ENCODE peak calls at places on chromosomes 12 and 14, in five cellular contexts. One of them, this sample, is unnamed.

GRCh38 chr14:53842938-53843337 is 113.7 kb downstream of the BMP4 start:
- DNase-seq in H9: no peak
- DNase-seq in mesendoderm: no peak
- DNase-seq in H1: no peak
- DNase-seq in IMR-90: peak
- DNase-seq in this sample: no peak

GRCh38 chr12:47124451-47124850 is 44.7 kb upstream of the AMIGO2 start:
- DNase-seq in H9: no peak
- DNase-seq in mesendoderm: no peak
- DNase-seq in H1: no peak
- DNase-seq in IMR-90: peak
- DNase-seq in this sample: no peak

GRCh38 chr14:97827746-97828145 is 1030.6 kb downstream of the VRK1 start:
- DNase-seq in H9: no peak
- DNase-seq in mesendoderm: no peak
- DNase-seq in H1: no peak
- DNase-seq in IMR-90: no peak
- DNase-seq in this sample: no peak

GRCh38 chr12:51759175-51759574 is 89.3 kb downstream of the FIGNL2 start:
- DNase-seq in H9: no peak
- DNase-seq in mesendoderm: no peak
- DNase-seq in H1: no peak
- DNase-seq in IMR-90: peak
- DNase-seq in this sample: no peak

GRCh38 chr14:62117718-62118164 is 355.5 kb downstream of the SNAPC1 start:
- DNase-seq in H9: no peak
- DNase-seq in mesendoderm: no peak
- DNase-seq in H1: no peak
- DNase-seq in IMR-90: peak
- DNase-seq in this sample: no peak

GRCh38 chr14:57461777-57462320 is 31.8 kb downstream of the CCDC198 start:
- DNase-seq in H9: no peak
- DNase-seq in mesendoderm: no peak
- DNase-seq in H1: no peak
- DNase-seq in IMR-90: no peak
- DNase-seq in this sample: no peak

GRCh38 chr12:78403136-78403535 is 461.4 kb upstream of the SYT1 start:
- DNase-seq in H9: no peak
- DNase-seq in mesendoderm: no peak
- DNase-seq in H1: no peak
- DNase-seq in IMR-90: peak
- DNase-seq in this sample: no peak

GRCh38 chr14:22070119-22070982 is 396.7 kb upstream of the OR4E1 start:
- DNase-seq in H9: peak
- DNase-seq in mesendoderm: peak
- DNase-seq in H1: peak
- DNase-seq in IMR-90: no peak
- DNase-seq in this sample: no peak

GRCh38 chr12:46266382-46266791 is 2.5 kb downstream of the SLC38A1 start:
- DNase-seq in H9: no peak
- DNase-seq in mesendoderm: peak
- DNase-seq in H1: no peak
- DNase-seq in IMR-90: peak
- DNase-seq in this sample: no peak

GRCh38 chr12:107362960-107363359 is 269.6 kb upstream of the CRY1 start:
- DNase-seq in H9: no peak
- DNase-seq in mesendoderm: no peak
- DNase-seq in H1: no peak
- DNase-seq in IMR-90: no peak
- DNase-seq in this sample: peak

GRCh38 chr14:51889851-51890250 is 29.4 kb downstream of the GNG2 start:
- DNase-seq in H9: no peak
- DNase-seq in mesendoderm: no peak
- DNase-seq in H1: no peak
- DNase-seq in IMR-90: peak
- DNase-seq in this sample: no peak

GRCh38 chr12:124901003-124901402 is 13.4 kb downstream of the UBC start:
- DNase-seq in H9: no peak
- DNase-seq in mesendoderm: no peak
- DNase-seq in H1: no peak
- DNase-seq in IMR-90: no peak
- DNase-seq in this sample: no peak

GRCh38 chr14:79820866-79821535 is 390.3 kb downstream of the DIO2 start:
- DNase-seq in H9: no peak
- DNase-seq in mesendoderm: peak
- DNase-seq in H1: no peak
- DNase-seq in IMR-90: no peak
- DNase-seq in this sample: no peak

GRCh38 chr12:15789215-15790171 is at the start of gene EPS8:
- DNase-seq in H9: peak
- DNase-seq in mesendoderm: peak
- DNase-seq in H1: peak
- DNase-seq in IMR-90: peak
- DNase-seq in this sample: peak

GRCh38 chr12:39503445-39503844 is 60.5 kb upstream of the KIF21A start:
- DNase-seq in H9: no peak
- DNase-seq in mesendoderm: peak
- DNase-seq in H1: no peak
- DNase-seq in IMR-90: no peak
- DNase-seq in this sample: no peak

GRCh38 chr12:123269980-123270379 is 1.7 kb downstream of the CDK2AP1 start:
- DNase-seq in H9: no peak
- DNase-seq in mesendoderm: peak
- DNase-seq in H1: peak
- DNase-seq in IMR-90: no peak
- DNase-seq in this sample: no peak

GRCh38 chr14:90299408-90299807 is 32.3 kb downstream of the NRDE2 start:
- DNase-seq in H9: no peak
- DNase-seq in mesendoderm: no peak
- DNase-seq in H1: no peak
- DNase-seq in IMR-90: no peak
- DNase-seq in this sample: no peak

GRCh38 chr14:22177870-22178269 is 411.2 kb downstream of the DAD1 start:
- DNase-seq in H9: no peak
- DNase-seq in mesendoderm: no peak
- DNase-seq in H1: no peak
- DNase-seq in IMR-90: peak
- DNase-seq in this sample: no peak

GRCh38 chr12:109274381-109274780 is 34.7 kb downstream of the FOXN4 start:
- DNase-seq in H9: no peak
- DNase-seq in mesendoderm: no peak
- DNase-seq in H1: no peak
- DNase-seq in IMR-90: no peak
- DNase-seq in this sample: no peak

GRCh38 chr12:104596876-104597833 is 140.4 kb downstream of the CHST11 start:
- DNase-seq in H9: no peak
- DNase-seq in mesendoderm: peak
- DNase-seq in H1: no peak
- DNase-seq in IMR-90: no peak
- DNase-seq in this sample: no peak

GRCh38 chr14:33959692-33960151 is 8.8 kb upstream of the EGLN3 start:
- DNase-seq in H9: peak
- DNase-seq in mesendoderm: peak
- DNase-seq in H1: no peak
- DNase-seq in IMR-90: no peak
- DNase-seq in this sample: no peak

GRCh38 chr14:24065408-24065807 is 6.0 kb upstream of the CPNE6 start:
- DNase-seq in H9: no peak
- DNase-seq in mesendoderm: no peak
- DNase-seq in H1: no peak
- DNase-seq in IMR-90: no peak
- DNase-seq in this sample: no peak

GRCh38 chr12:67519824-67520433 is 128.6 kb upstream of the DYRK2 start:
- DNase-seq in H9: peak
- DNase-seq in mesendoderm: peak
- DNase-seq in H1: peak
- DNase-seq in IMR-90: no peak
- DNase-seq in this sample: peak

GRCh38 chr12:32918890-32919791 is 22.6 kb upstream of the PKP2 start:
- DNase-seq in H9: no peak
- DNase-seq in mesendoderm: peak
- DNase-seq in H1: no peak
- DNase-seq in IMR-90: peak
- DNase-seq in this sample: no peak

GRCh38 chr12:115840159-115840558 is 437.3 kb downstream of the MED13L start:
- DNase-seq in H9: no peak
- DNase-seq in mesendoderm: no peak
- DNase-seq in H1: no peak
- DNase-seq in IMR-90: no peak
- DNase-seq in this sample: no peak

GRCh38 chr12:104166465-104166864 is 28.5 kb upstream of the NFYB start:
- DNase-seq in H9: no peak
- DNase-seq in mesendoderm: no peak
- DNase-seq in H1: no peak
- DNase-seq in IMR-90: peak
- DNase-seq in this sample: no peak

GRCh38 chr12:49972641-49973360 is at the start of gene AQP6:
- DNase-seq in H9: no peak
- DNase-seq in mesendoderm: no peak
- DNase-seq in H1: no peak
- DNase-seq in IMR-90: no peak
- DNase-seq in this sample: no peak
- H2BK15ac ChIP-seq in H9: no peak
- H2BK15ac ChIP-seq in mesendoderm: no peak
- H2BK15ac ChIP-seq in H1: no peak
- H2BK15ac ChIP-seq in IMR-90: no peak
- H2BK15ac ChIP-seq in this sample: peak

GRCh38 chr12:89524201-89525001 is at the start of gene GALNT4:
- DNase-seq in H9: peak
- DNase-seq in mesendoderm: peak
- DNase-seq in H1: peak
- DNase-seq in IMR-90: peak
- DNase-seq in this sample: peak
- H2BK15ac ChIP-seq in H9: no peak
- H2BK15ac ChIP-seq in mesendoderm: no peak
- H2BK15ac ChIP-seq in H1: no peak
- H2BK15ac ChIP-seq in IMR-90: peak
- H2BK15ac ChIP-seq in this sample: peak

GRCh38 chr12:20077618-20078017 is 290.7 kb upstream of the PDE3A start:
- DNase-seq in H9: no peak
- DNase-seq in mesendoderm: no peak
- DNase-seq in H1: no peak
- DNase-seq in IMR-90: no peak
- DNase-seq in this sample: no peak
- H2BK15ac ChIP-seq in H9: no peak
- H2BK15ac ChIP-seq in mesendoderm: no peak
- H2BK15ac ChIP-seq in H1: no peak
- H2BK15ac ChIP-seq in IMR-90: no peak
- H2BK15ac ChIP-seq in this sample: no peak

GRCh38 chr12:29709641-29710040 is 74.1 kb downstream of the TMTC1 start:
- DNase-seq in H9: no peak
- DNase-seq in mesendoderm: no peak
- DNase-seq in H1: no peak
- DNase-seq in IMR-90: no peak
- DNase-seq in this sample: no peak
- H2BK15ac ChIP-seq in H9: no peak
- H2BK15ac ChIP-seq in mesendoderm: no peak
- H2BK15ac ChIP-seq in H1: no peak
- H2BK15ac ChIP-seq in IMR-90: no peak
- H2BK15ac ChIP-seq in this sample: no peak

DNA sequence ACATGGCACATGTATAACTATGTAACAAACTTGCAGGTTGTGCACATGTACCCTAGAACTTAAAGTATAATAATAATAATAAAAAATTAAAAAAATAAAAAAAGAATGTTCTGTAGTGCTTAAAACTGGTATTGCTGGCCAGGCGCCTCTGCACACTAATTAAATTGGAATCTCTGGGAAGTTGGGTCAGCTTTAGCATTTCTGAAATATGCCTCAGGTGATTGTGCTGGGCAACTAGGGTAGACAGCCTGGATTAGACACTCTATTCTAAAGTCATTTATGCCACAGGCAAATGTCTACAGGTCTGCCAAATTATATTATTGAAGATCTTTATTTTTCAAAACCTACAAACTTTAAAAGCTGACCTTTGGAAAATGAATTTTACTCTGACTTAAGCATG is 55.3 kb downstream of the PPM1H start:
- DNase-seq in H9: no peak
- DNase-seq in mesendoderm: no peak
- DNase-seq in H1: no peak
- DNase-seq in IMR-90: no peak
- DNase-seq in this sample: no peak
- H2BK15ac ChIP-seq in H9: no peak
- H2BK15ac ChIP-seq in mesendoderm: no peak
- H2BK15ac ChIP-seq in H1: no peak
- H2BK15ac ChIP-seq in IMR-90: no peak
- H2BK15ac ChIP-seq in this sample: no peak

DNA sequence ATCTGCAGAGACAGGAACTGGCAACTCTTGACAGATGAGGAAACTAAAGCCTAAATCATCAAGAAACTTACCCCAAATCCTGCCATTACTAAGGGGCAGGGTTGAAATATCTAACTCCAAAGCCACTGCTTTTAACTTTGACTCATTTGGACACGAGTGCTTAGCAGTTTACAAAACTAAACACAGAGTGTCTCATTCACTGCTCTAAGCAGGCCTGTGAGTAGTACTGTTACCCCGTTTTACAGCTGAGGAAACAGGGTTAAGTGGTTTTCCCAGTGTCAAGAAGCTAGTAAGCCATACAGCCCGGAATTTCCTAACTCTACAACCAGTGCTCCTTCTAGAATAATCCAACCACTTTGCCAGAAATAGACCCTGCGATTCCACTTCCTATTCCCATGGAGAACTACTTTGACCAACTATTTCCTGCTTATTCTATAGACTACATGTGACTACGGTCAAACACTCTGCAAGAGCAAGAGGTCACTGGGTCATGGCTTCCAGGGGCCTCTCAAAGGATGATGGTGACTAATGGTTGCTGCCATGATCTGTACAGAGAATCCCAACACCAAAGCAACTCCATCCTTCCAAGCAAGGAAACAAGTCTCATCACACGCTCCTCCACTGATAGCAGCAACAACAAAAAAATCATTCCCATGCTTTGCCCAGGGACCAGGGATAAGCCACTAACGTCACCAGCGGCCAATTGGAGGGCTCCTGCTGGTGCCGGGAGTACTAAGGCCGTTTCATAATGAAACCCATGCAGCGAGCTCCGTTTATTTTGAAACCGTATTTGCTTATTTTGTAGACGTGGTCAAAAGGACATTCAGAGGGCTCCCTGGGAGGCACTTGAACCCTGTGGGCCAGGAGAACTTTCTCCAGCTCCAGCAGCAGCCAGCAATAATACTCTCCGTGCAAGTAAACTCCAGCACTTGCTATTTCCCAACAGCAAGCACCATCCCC is 56.3 kb downstream of the NUAK1 start:
- DNase-seq in H9: no peak
- DNase-seq in mesendoderm: no peak
- DNase-seq in H1: no peak
- DNase-seq in IMR-90: peak
- DNase-seq in this sample: no peak
- H2BK15ac ChIP-seq in H9: no peak
- H2BK15ac ChIP-seq in mesendoderm: peak
- H2BK15ac ChIP-seq in H1: no peak
- H2BK15ac ChIP-seq in IMR-90: peak
- H2BK15ac ChIP-seq in this sample: no peak

This sample was measured in neuronal stem cell.